ENCODE peak calls at places on chromosomes 5 and 9, in five cellular contexts. X is HepG2, I is HEK293T, M is SK-N-SH, T is GM12878. Z is an unnamed sample.

GRCh38 chr9:36759141-36759540 is 186.4 kb downstream of the MELK start:
- DNase-seq in X (no peak), I (no peak), T (no peak), M (no peak), Z (no peak)

GRCh38 chr5:151686673-151687378 is at the start of gene SPARC:
- DNase-seq in X (no peak), I (no peak), T (no peak), M (peak), Z (no peak)

GRCh38 chr5:100890514-100891008 is 12.5 kb downstream of the ST8SIA4 start:
- DNase-seq in X (no peak), I (no peak), M (no peak), T (peak), Z (no peak)

GRCh38 chr9:99895510-99895909 is 10.9 kb upstream of the STX17 start:
- DNase-seq in M (no peak), I (no peak), T (no peak), X (no peak), Z (no peak)

GRCh38 chr9:126856326-126856877 is 4.0 kb upstream of the ZBTB34 start:
- DNase-seq in T (no peak), X (no peak), M (no peak), I (no peak), Z (no peak)

GRCh38 chr5:73638344-73639095 is 12.5 kb downstream of the ARHGEF28 start:
- DNase-seq in M (no peak), X (no peak), T (no peak), I (no peak), Z (no peak)

GRCh38 chr9:133727277-133727875 is 10.8 kb downstream of the SARDH start:
- DNase-seq in X (no peak), I (no peak), M (peak), T (no peak), Z (no peak)

GRCh38 chr5:122996102-122996501 is 40.4 kb downstream of the PPIC start:
- DNase-seq in X (no peak), I (no peak), M (no peak), T (no peak), Z (no peak)

GRCh38 chr9:126592461-126592860 is 21.3 kb upstream of the LMX1B start:
- DNase-seq in T (no peak), I (no peak), M (no peak), X (no peak), Z (no peak)

DNA sequence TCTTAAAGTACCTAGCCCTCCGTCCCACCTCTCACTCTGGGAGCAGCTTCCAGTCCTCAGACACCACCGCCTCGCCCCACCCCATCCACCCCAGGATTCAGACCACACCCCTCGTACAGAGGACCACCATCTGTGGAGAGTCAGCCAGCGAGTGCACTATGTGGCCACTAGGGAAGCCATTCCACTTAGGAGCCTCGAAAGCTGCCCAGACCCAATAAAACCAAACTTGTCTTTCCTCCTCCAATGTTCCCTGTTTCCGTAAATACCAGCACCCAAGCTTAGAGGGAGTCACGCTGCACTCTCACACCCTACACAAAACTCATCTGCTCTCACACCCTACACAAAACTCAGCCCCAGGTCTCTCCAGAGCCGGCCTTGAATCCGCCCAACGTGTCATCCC is 1.9 kb downstream of the GCNT4 start:
- DNase-seq in M (peak), T (no peak), I (peak), X (peak), Z (peak)
- TF ChIP-seq FOXM1 in M (no peak), T (no peak), I (no peak), X (no peak), Z (no peak)

GRCh38 chr5:113601423-113601822 is 87.9 kb downstream of the YTHDC2 start:
- DNase-seq in I (no peak), M (no peak), X (no peak), T (no peak), Z (no peak)
- TF ChIP-seq FOXM1 in I (no peak), M (no peak), X (no peak), T (no peak), Z (no peak)

DNA sequence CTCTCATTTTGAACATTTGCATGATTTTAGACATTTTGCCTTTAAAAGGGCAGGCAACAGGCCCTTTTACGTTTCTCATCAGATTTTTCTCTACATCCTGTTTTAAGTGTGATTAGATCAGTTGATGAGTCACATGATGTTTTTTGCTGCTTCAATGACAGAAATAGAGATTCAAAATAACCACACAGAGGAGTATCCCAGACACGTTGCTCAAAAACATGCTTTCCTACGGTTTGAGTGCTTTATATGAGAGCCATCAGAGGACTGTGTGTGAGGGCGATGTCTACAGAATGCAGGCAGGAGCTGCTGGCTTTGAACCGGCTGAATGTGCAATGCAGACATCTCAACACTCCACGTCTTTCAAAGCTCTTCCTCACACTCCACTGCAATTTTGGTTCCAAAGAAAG is 42.1 kb downstream of the OTULIN start:
- DNase-seq in T (no peak), X (no peak), I (no peak), M (peak), Z (no peak)
- TF ChIP-seq FOXM1 in T (no peak), X (no peak), I (no peak), M (no peak), Z (no peak)

GRCh38 chr9:2354216-2354615 is 267.4 kb upstream of the VLDLR start:
- DNase-seq in T (no peak), X (no peak), I (no peak), M (no peak), Z (no peak)

GRCh38 chr9:2356391-2356790 is 265.2 kb upstream of the VLDLR start:
- DNase-seq in X (no peak), M (no peak), T (no peak), I (no peak), Z (no peak)

GRCh38 chr9:2359821-2360220 is 261.8 kb upstream of the VLDLR start:
- DNase-seq in I (no peak), M (no peak), T (no peak), X (no peak), Z (no peak)

GRCh38 chr9:2354856-2355255 is 266.7 kb upstream of the VLDLR start:
- DNase-seq in M (no peak), X (no peak), T (no peak), I (no peak), Z (no peak)

DNA sequence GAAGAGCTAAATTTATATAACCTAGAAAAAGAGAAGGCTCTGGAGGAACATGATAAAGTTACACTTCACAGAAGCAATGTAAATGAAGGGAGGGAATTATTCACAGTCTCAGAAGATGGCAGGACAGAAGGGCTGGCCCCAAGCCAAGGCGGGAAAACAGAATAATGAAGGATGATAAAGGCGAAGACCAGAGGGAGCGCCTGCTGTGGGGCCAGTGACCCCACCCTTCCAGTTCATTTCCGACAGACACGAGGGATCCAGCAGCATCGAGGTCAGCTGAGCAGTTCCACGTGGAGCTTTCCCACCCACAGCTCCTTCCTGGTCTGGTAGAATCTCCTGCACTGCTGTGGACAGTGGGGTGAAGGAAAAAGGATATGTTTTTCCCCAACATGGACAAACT is 266.0 kb upstream of the VLDLR start:
- DNase-seq in X (no peak), M (no peak), T (no peak), I (no peak), Z (no peak)
- TF ChIP-seq FOXM1 in X (no peak), M (no peak), T (no peak), I (no peak), Z (no peak)

DNA sequence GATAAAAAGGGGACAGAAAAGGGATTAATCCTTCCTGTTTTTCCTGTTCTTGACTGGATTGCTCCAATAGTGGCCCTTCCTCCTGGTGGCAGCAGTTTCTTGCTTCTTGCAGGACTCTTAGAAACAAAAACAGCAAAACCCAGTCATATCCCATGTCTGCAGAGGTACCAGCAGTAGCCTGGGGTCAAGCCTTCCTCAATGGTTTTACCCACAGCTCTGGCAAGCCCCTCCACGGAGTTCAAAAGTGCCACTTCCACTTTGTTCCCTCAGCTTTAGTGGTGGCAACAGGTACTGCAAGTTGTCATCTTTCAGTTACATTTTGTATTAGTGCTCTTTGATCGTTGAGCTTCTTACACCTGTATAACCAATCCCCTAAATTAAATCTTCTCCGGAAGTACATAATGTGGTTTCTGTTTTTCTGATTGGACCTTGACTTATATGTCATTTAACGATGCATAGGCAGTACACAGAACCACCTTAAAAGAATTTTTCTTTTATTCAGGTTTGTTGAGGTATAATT is 8.7 kb upstream of the RANBP6 start:
- DNase-seq in X (peak), I (peak), M (peak), T (no peak), Z (peak)
- TF ChIP-seq FOXM1 in X (no peak), I (no peak), M (no peak), T (no peak), Z (no peak)

DNA sequence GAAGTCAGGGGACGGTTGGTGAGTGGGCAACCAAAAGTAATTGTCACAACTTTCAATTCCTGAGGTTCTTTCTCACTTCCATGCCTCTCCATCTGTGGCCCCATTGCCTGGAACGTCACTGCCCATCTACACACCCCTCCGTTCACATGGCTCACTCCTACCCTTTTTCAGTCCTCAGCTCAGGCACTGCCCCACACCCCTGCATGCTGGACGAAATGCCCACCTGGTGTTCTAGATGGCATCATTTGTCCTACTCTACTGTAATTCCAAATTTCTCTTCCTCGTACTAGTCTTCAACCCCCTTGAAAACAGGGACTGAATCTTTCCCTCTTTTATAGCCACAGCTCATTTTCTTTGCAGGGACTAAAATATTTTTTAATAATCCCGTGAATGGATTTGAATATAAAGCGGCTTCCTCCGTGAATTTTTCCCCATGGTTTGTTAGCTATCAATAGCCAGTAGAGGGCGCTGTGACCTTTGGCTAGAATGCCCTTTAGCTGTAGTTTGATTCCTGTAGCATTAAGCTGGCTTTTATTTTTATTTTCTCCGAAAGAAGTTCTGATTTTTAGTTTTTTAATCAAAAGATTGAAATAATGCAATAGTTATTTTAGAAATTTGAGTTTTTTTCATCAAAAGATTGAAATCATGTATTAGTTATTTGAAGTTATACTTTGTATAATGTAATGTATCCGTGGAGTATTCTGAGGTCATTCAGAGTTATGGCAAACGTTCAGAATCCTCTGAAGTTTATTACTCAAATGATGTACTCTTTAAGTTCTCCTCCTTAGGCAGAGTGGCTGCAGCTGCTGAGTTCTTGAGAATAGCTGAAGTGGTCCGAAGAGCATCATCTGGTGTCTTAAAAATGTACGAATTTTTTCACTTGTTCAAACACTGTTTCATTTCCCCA is 232.1 kb downstream of the SH3GL2 start:
- DNase-seq in I (peak), X (peak), M (peak), T (no peak), Z (peak)
- TF ChIP-seq FOXM1 in I (no peak), X (no peak), M (no peak), T (no peak), Z (no peak)

GRCh38 chr5:76691470-76692273 is 24.3 kb upstream of the F2R start:
- DNase-seq in X (no peak), T (peak), I (no peak), M (no peak), Z (no peak)
- TF ChIP-seq FOXM1 in X (no peak), T (peak), I (no peak), M (no peak), Z (no peak)

GRCh38 chr9:88076286-88077070 is 61.8 kb downstream of the SPATA31C2 start:
- DNase-seq in M (peak), X (peak), I (peak), T (no peak), Z (peak)
- TF ChIP-seq FOXM1 in M (no peak), X (no peak), I (no peak), T (no peak), Z (no peak)

Z was measured in K562.